ENCODE peak calls at places on chromosomes 11 and 22, in five cellular contexts. One of them, this sample, is unnamed.

GRCh38 chr11:7286178-7286577 is 34.5 kb downstream of the SYT9 start:
- DNase-seq in endothelial cell: no peak
- DNase-seq in BJ: no peak
- DNase-seq in activated naive CD4-positive, alpha-beta T cell treated with Interleukin-2 at 50 U/mL for 16 hours: no peak
- DNase-seq in stimulated activated effector memory CD8-positive, alpha-beta T cell treated with anti-CD3 and anti-CD28 coated beads, Interleukin-12 subunit alpha, Interleukin-12 subunit beta, amount 100 ng/mL, for 72 hours: no peak
- DNase-seq in this sample: no peak

GRCh38 chr11:96257972-96258951 is 84.7 kb downstream of the MAML2 start:
- DNase-seq in endothelial cell: no peak
- DNase-seq in BJ: no peak
- DNase-seq in activated naive CD4-positive, alpha-beta T cell treated with Interleukin-2 at 50 U/mL for 16 hours: peak
- DNase-seq in stimulated activated effector memory CD8-positive, alpha-beta T cell treated with anti-CD3 and anti-CD28 coated beads, Interleukin-12 subunit alpha, Interleukin-12 subunit beta, amount 100 ng/mL, for 72 hours: no peak
- DNase-seq in this sample: peak

GRCh38 chr11:69486056-69486772 is 4.8 kb downstream of the LINC01488 start:
- DNase-seq in endothelial cell: no peak
- DNase-seq in BJ: no peak
- DNase-seq in activated naive CD4-positive, alpha-beta T cell treated with Interleukin-2 at 50 U/mL for 16 hours: no peak
- DNase-seq in stimulated activated effector memory CD8-positive, alpha-beta T cell treated with anti-CD3 and anti-CD28 coated beads, Interleukin-12 subunit alpha, Interleukin-12 subunit beta, amount 100 ng/mL, for 72 hours: no peak
- DNase-seq in this sample: no peak

GRCh38 chr11:42555197-42555596 is 756.6 kb upstream of the API5 start:
- DNase-seq in endothelial cell: no peak
- DNase-seq in BJ: no peak
- DNase-seq in activated naive CD4-positive, alpha-beta T cell treated with Interleukin-2 at 50 U/mL for 16 hours: no peak
- DNase-seq in stimulated activated effector memory CD8-positive, alpha-beta T cell treated with anti-CD3 and anti-CD28 coated beads, Interleukin-12 subunit alpha, Interleukin-12 subunit beta, amount 100 ng/mL, for 72 hours: no peak
- DNase-seq in this sample: no peak

GRCh38 chr11:117839936-117840813 is 15.6 kb upstream of the FXYD2 start:
- DNase-seq in endothelial cell: no peak
- DNase-seq in BJ: no peak
- DNase-seq in activated naive CD4-positive, alpha-beta T cell treated with Interleukin-2 at 50 U/mL for 16 hours: no peak
- DNase-seq in stimulated activated effector memory CD8-positive, alpha-beta T cell treated with anti-CD3 and anti-CD28 coated beads, Interleukin-12 subunit alpha, Interleukin-12 subunit beta, amount 100 ng/mL, for 72 hours: no peak
- DNase-seq in this sample: peak

GRCh38 chr22:32545801-32546200 is 71.2 kb downstream of the FBXO7 start:
- DNase-seq in endothelial cell: no peak
- DNase-seq in BJ: no peak
- DNase-seq in activated naive CD4-positive, alpha-beta T cell treated with Interleukin-2 at 50 U/mL for 16 hours: no peak
- DNase-seq in stimulated activated effector memory CD8-positive, alpha-beta T cell treated with anti-CD3 and anti-CD28 coated beads, Interleukin-12 subunit alpha, Interleukin-12 subunit beta, amount 100 ng/mL, for 72 hours: no peak
- DNase-seq in this sample: no peak

GRCh38 chr11:62157603-62158002 is 32.4 kb upstream of the SCGB1D1 start:
- DNase-seq in endothelial cell: no peak
- DNase-seq in BJ: no peak
- DNase-seq in activated naive CD4-positive, alpha-beta T cell treated with Interleukin-2 at 50 U/mL for 16 hours: no peak
- DNase-seq in stimulated activated effector memory CD8-positive, alpha-beta T cell treated with anti-CD3 and anti-CD28 coated beads, Interleukin-12 subunit alpha, Interleukin-12 subunit beta, amount 100 ng/mL, for 72 hours: no peak
- DNase-seq in this sample: no peak

GRCh38 chr11:76030973-76031590 is 175.2 kb downstream of the WNT11 start:
- DNase-seq in endothelial cell: no peak
- DNase-seq in BJ: no peak
- DNase-seq in activated naive CD4-positive, alpha-beta T cell treated with Interleukin-2 at 50 U/mL for 16 hours: no peak
- DNase-seq in stimulated activated effector memory CD8-positive, alpha-beta T cell treated with anti-CD3 and anti-CD28 coated beads, Interleukin-12 subunit alpha, Interleukin-12 subunit beta, amount 100 ng/mL, for 72 hours: no peak
- DNase-seq in this sample: no peak

GRCh38 chr11:125371451-125371935 is 124.6 kb downstream of the FEZ1 start:
- DNase-seq in endothelial cell: no peak
- DNase-seq in BJ: no peak
- DNase-seq in activated naive CD4-positive, alpha-beta T cell treated with Interleukin-2 at 50 U/mL for 16 hours: no peak
- DNase-seq in stimulated activated effector memory CD8-positive, alpha-beta T cell treated with anti-CD3 and anti-CD28 coated beads, Interleukin-12 subunit alpha, Interleukin-12 subunit beta, amount 100 ng/mL, for 72 hours: no peak
- DNase-seq in this sample: no peak

GRCh38 chr11:31810779-31811647 is at the start of gene PAX6:
- DNase-seq in endothelial cell: peak
- DNase-seq in BJ: no peak
- DNase-seq in activated naive CD4-positive, alpha-beta T cell treated with Interleukin-2 at 50 U/mL for 16 hours: peak
- DNase-seq in stimulated activated effector memory CD8-positive, alpha-beta T cell treated with anti-CD3 and anti-CD28 coated beads, Interleukin-12 subunit alpha, Interleukin-12 subunit beta, amount 100 ng/mL, for 72 hours: no peak
- DNase-seq in this sample: peak

GRCh38 chr11:112834277-112834755 is 126.9 kb upstream of the NCAM1 start:
- DNase-seq in endothelial cell: no peak
- DNase-seq in BJ: no peak
- DNase-seq in activated naive CD4-positive, alpha-beta T cell treated with Interleukin-2 at 50 U/mL for 16 hours: no peak
- DNase-seq in stimulated activated effector memory CD8-positive, alpha-beta T cell treated with anti-CD3 and anti-CD28 coated beads, Interleukin-12 subunit alpha, Interleukin-12 subunit beta, amount 100 ng/mL, for 72 hours: no peak
- DNase-seq in this sample: no peak

GRCh38 chr11:9461068-9461759 is 402 bp downstream of the ZNF143 start:
- DNase-seq in endothelial cell: peak
- DNase-seq in BJ: peak
- DNase-seq in activated naive CD4-positive, alpha-beta T cell treated with Interleukin-2 at 50 U/mL for 16 hours: peak
- DNase-seq in stimulated activated effector memory CD8-positive, alpha-beta T cell treated with anti-CD3 and anti-CD28 coated beads, Interleukin-12 subunit alpha, Interleukin-12 subunit beta, amount 100 ng/mL, for 72 hours: peak
- DNase-seq in this sample: peak

GRCh38 chr11:116504541-116505149 is 268.1 kb downstream of the BUD13 start:
- DNase-seq in endothelial cell: no peak
- DNase-seq in BJ: no peak
- DNase-seq in activated naive CD4-positive, alpha-beta T cell treated with Interleukin-2 at 50 U/mL for 16 hours: no peak
- DNase-seq in stimulated activated effector memory CD8-positive, alpha-beta T cell treated with anti-CD3 and anti-CD28 coated beads, Interleukin-12 subunit alpha, Interleukin-12 subunit beta, amount 100 ng/mL, for 72 hours: no peak
- DNase-seq in this sample: no peak